ENCODE peak calls at places on chromosome 2, in seven cellular contexts. One of them, this sample, is unnamed.

GRCh38 chr2:216677439-216678097 is 17.8 kb downstream of the IGFBP5 start:
- DNase-seq in GM23338: no peak
- DNase-seq in cardiac muscle cell: no peak
- DNase-seq in frontal cortex: no peak
- DNase-seq in hypothalamus: no peak
- DNase-seq in MV-4-11: no peak
- DNase-seq in choroid plexus epithelial cell: no peak
- DNase-seq in this sample: no peak

GRCh38 chr2:191846787-191847620 is at the start of gene CAVIN2:
- DNase-seq in hypothalamus: no peak
- DNase-seq in frontal cortex: no peak
- DNase-seq in choroid plexus epithelial cell: peak
- DNase-seq in MV-4-11: peak
- DNase-seq in cardiac muscle cell: peak
- DNase-seq in GM23338: no peak
- DNase-seq in this sample: peak

GRCh38 chr2:175431054-175431780 is 249.7 kb upstream of the ATP5MC3 start:
- DNase-seq in frontal cortex: no peak
- DNase-seq in cardiac muscle cell: no peak
- DNase-seq in choroid plexus epithelial cell: no peak
- DNase-seq in MV-4-11: no peak
- DNase-seq in GM23338: no peak
- DNase-seq in hypothalamus: no peak
- DNase-seq in this sample: no peak

GRCh38 chr2:145692971-145693478 is 1173.1 kb upstream of the ZEB2 start:
- DNase-seq in choroid plexus epithelial cell: peak
- DNase-seq in hypothalamus: no peak
- DNase-seq in frontal cortex: no peak
- DNase-seq in GM23338: no peak
- DNase-seq in MV-4-11: peak
- DNase-seq in cardiac muscle cell: peak
- DNase-seq in this sample: peak

GRCh38 chr2:101463885-101464653 is 10.8 kb downstream of the RFX8 start:
- DNase-seq in hypothalamus: no peak
- DNase-seq in choroid plexus epithelial cell: peak
- DNase-seq in GM23338: no peak
- DNase-seq in cardiac muscle cell: peak
- DNase-seq in MV-4-11: peak
- DNase-seq in frontal cortex: no peak
- DNase-seq in this sample: peak

GRCh38 chr2:25699206-25699605 is 25.8 kb upstream of the DTNB start:
- DNase-seq in choroid plexus epithelial cell: no peak
- DNase-seq in cardiac muscle cell: no peak
- DNase-seq in GM23338: no peak
- DNase-seq in hypothalamus: no peak
- DNase-seq in frontal cortex: no peak
- DNase-seq in MV-4-11: no peak
- DNase-seq in this sample: no peak

GRCh38 chr2:17311771-17312511 is 206.3 kb downstream of the RAD51AP2 start:
- DNase-seq in choroid plexus epithelial cell: no peak
- DNase-seq in frontal cortex: no peak
- DNase-seq in hypothalamus: no peak
- DNase-seq in GM23338: no peak
- DNase-seq in cardiac muscle cell: no peak
- DNase-seq in MV-4-11: no peak
- DNase-seq in this sample: no peak

GRCh38 chr2:241099246-241099645 is 2.8 kb downstream of the MTERF4 start:
- DNase-seq in GM23338: no peak
- DNase-seq in frontal cortex: no peak
- DNase-seq in cardiac muscle cell: no peak
- DNase-seq in MV-4-11: no peak
- DNase-seq in choroid plexus epithelial cell: no peak
- DNase-seq in hypothalamus: no peak
- DNase-seq in this sample: no peak

GRCh38 chr2:171347591-171348032 is 86.2 kb downstream of the METTL8 start:
- DNase-seq in choroid plexus epithelial cell: peak
- DNase-seq in frontal cortex: no peak
- DNase-seq in hypothalamus: no peak
- DNase-seq in MV-4-11: peak
- DNase-seq in GM23338: no peak
- DNase-seq in cardiac muscle cell: peak
- DNase-seq in this sample: peak

GRCh38 chr2:134466141-134466540 is 212.3 kb downstream of the MGAT5 start:
- DNase-seq in cardiac muscle cell: peak
- DNase-seq in GM23338: peak
- DNase-seq in choroid plexus epithelial cell: peak
- DNase-seq in hypothalamus: no peak
- DNase-seq in frontal cortex: no peak
- DNase-seq in MV-4-11: no peak
- DNase-seq in this sample: peak

GRCh38 chr2:46979611-46980010 is 64.0 kb upstream of the MCFD2 start:
- DNase-seq in cardiac muscle cell: no peak
- DNase-seq in hypothalamus: no peak
- DNase-seq in GM23338: no peak
- DNase-seq in MV-4-11: peak
- DNase-seq in frontal cortex: no peak
- DNase-seq in choroid plexus epithelial cell: no peak
- DNase-seq in this sample: no peak

GRCh38 chr2:64405476-64406406 is 48.2 kb upstream of the LGALSL start:
- DNase-seq in MV-4-11: peak
- DNase-seq in hypothalamus: no peak
- DNase-seq in GM23338: no peak
- DNase-seq in choroid plexus epithelial cell: peak
- DNase-seq in cardiac muscle cell: peak
- DNase-seq in frontal cortex: no peak
- DNase-seq in this sample: peak

GRCh38 chr2:30880516-30880915 is 73.3 kb upstream of the CAPN13 start:
- DNase-seq in cardiac muscle cell: no peak
- DNase-seq in frontal cortex: no peak
- DNase-seq in hypothalamus: no peak
- DNase-seq in MV-4-11: no peak
- DNase-seq in GM23338: no peak
- DNase-seq in choroid plexus epithelial cell: no peak
- DNase-seq in this sample: no peak